ENCODE peak calls at places on chromosome 4, in nine cellular contexts. One of them, this sample, is unnamed.

GRCh38 chr4:1246111-1246881 is 2.6 kb downstream of the CTBP1 start:
- DNase-seq in HEK293T: no peak
- DNase-seq in NCI-H1105 treated with DMSO at 0.1 percent for 48 hours: no peak
- DNase-seq in GM06990: peak
- DNase-seq in stimulated activated CD8-positive, alpha-beta memory T cell treated with anti-CD3 and anti-CD28 coated beads, Interleukin-4, amount 100 ng/mL, for 4 hours: no peak
- DNase-seq in natural killer cell: peak
- DNase-seq in AG20443: peak
- DNase-seq in GM20000: peak
- DNase-seq in activated T-cell treated with anti-CD3 and anti-CD28 coated beads, Interleukin-2, amount 50 U/mL, for 72 hours: peak
- DNase-seq in this sample: no peak

GRCh38 chr4:139576219-139576618 is 20.2 kb upstream of the SETD7 start:
- DNase-seq in activated T-cell treated with anti-CD3 and anti-CD28 coated beads, Interleukin-2, amount 50 U/mL, for 72 hours: no peak
- DNase-seq in GM06990: no peak
- DNase-seq in HEK293T: no peak
- DNase-seq in stimulated activated CD8-positive, alpha-beta memory T cell treated with anti-CD3 and anti-CD28 coated beads, Interleukin-4, amount 100 ng/mL, for 4 hours: no peak
- DNase-seq in natural killer cell: no peak
- DNase-seq in AG20443: no peak
- DNase-seq in GM20000: no peak
- DNase-seq in NCI-H1105 treated with DMSO at 0.1 percent for 48 hours: no peak
- DNase-seq in this sample: no peak

GRCh38 chr4:153238146-153238919 is 34.1 kb downstream of the TRIM2 start:
- DNase-seq in NCI-H1105 treated with DMSO at 0.1 percent for 48 hours: no peak
- DNase-seq in HEK293T: no peak
- DNase-seq in activated T-cell treated with anti-CD3 and anti-CD28 coated beads, Interleukin-2, amount 50 U/mL, for 72 hours: no peak
- DNase-seq in GM20000: no peak
- DNase-seq in GM06990: no peak
- DNase-seq in stimulated activated CD8-positive, alpha-beta memory T cell treated with anti-CD3 and anti-CD28 coated beads, Interleukin-4, amount 100 ng/mL, for 4 hours: no peak
- DNase-seq in AG20443: no peak
- DNase-seq in natural killer cell: no peak
- DNase-seq in this sample: no peak

GRCh38 chr4:184953971-184954370 is 64.3 kb upstream of the HELT start:
- DNase-seq in HEK293T: no peak
- DNase-seq in GM20000: no peak
- DNase-seq in NCI-H1105 treated with DMSO at 0.1 percent for 48 hours: no peak
- DNase-seq in stimulated activated CD8-positive, alpha-beta memory T cell treated with anti-CD3 and anti-CD28 coated beads, Interleukin-4, amount 100 ng/mL, for 4 hours: no peak
- DNase-seq in GM06990: no peak
- DNase-seq in AG20443: no peak
- DNase-seq in natural killer cell: no peak
- DNase-seq in activated T-cell treated with anti-CD3 and anti-CD28 coated beads, Interleukin-2, amount 50 U/mL, for 72 hours: no peak
- DNase-seq in this sample: no peak

GRCh38 chr4:52038109-52038912 is at the start of gene SGCB:
- DNase-seq in HEK293T: peak
- DNase-seq in activated T-cell treated with anti-CD3 and anti-CD28 coated beads, Interleukin-2, amount 50 U/mL, for 72 hours: peak
- DNase-seq in AG20443: peak
- DNase-seq in stimulated activated CD8-positive, alpha-beta memory T cell treated with anti-CD3 and anti-CD28 coated beads, Interleukin-4, amount 100 ng/mL, for 4 hours: peak
- DNase-seq in natural killer cell: no peak
- DNase-seq in NCI-H1105 treated with DMSO at 0.1 percent for 48 hours: peak
- DNase-seq in GM20000: peak
- DNase-seq in GM06990: peak
- DNase-seq in this sample: peak

GRCh38 chr4:145044341-145044740 is 53.7 kb downstream of the ANAPC10 start:
- DNase-seq in natural killer cell: no peak
- DNase-seq in GM06990: no peak
- DNase-seq in AG20443: peak
- DNase-seq in stimulated activated CD8-positive, alpha-beta memory T cell treated with anti-CD3 and anti-CD28 coated beads, Interleukin-4, amount 100 ng/mL, for 4 hours: no peak
- DNase-seq in GM20000: no peak
- DNase-seq in NCI-H1105 treated with DMSO at 0.1 percent for 48 hours: no peak
- DNase-seq in HEK293T: no peak
- DNase-seq in activated T-cell treated with anti-CD3 and anti-CD28 coated beads, Interleukin-2, amount 50 U/mL, for 72 hours: no peak
- DNase-seq in this sample: no peak

GRCh38 chr4:175871774-175872405 is 59.8 kb upstream of the GPM6A start:
- DNase-seq in natural killer cell: no peak
- DNase-seq in AG20443: no peak
- DNase-seq in HEK293T: no peak
- DNase-seq in stimulated activated CD8-positive, alpha-beta memory T cell treated with anti-CD3 and anti-CD28 coated beads, Interleukin-4, amount 100 ng/mL, for 4 hours: no peak
- DNase-seq in GM06990: no peak
- DNase-seq in activated T-cell treated with anti-CD3 and anti-CD28 coated beads, Interleukin-2, amount 50 U/mL, for 72 hours: no peak
- DNase-seq in NCI-H1105 treated with DMSO at 0.1 percent for 48 hours: no peak
- DNase-seq in GM20000: no peak
- DNase-seq in this sample: no peak

GRCh38 chr4:102578819-102579218 is 77.7 kb downstream of the NFKB1 start:
- DNase-seq in GM06990: no peak
- DNase-seq in HEK293T: no peak
- DNase-seq in NCI-H1105 treated with DMSO at 0.1 percent for 48 hours: no peak
- DNase-seq in AG20443: no peak
- DNase-seq in natural killer cell: no peak
- DNase-seq in activated T-cell treated with anti-CD3 and anti-CD28 coated beads, Interleukin-2, amount 50 U/mL, for 72 hours: no peak
- DNase-seq in stimulated activated CD8-positive, alpha-beta memory T cell treated with anti-CD3 and anti-CD28 coated beads, Interleukin-4, amount 100 ng/mL, for 4 hours: no peak
- DNase-seq in GM20000: no peak
- DNase-seq in this sample: no peak

GRCh38 chr4:111433436-111433835 is 711.8 kb upstream of the FAM241A start:
- DNase-seq in GM06990: no peak
- DNase-seq in natural killer cell: no peak
- DNase-seq in activated T-cell treated with anti-CD3 and anti-CD28 coated beads, Interleukin-2, amount 50 U/mL, for 72 hours: no peak
- DNase-seq in HEK293T: no peak
- DNase-seq in AG20443: no peak
- DNase-seq in stimulated activated CD8-positive, alpha-beta memory T cell treated with anti-CD3 and anti-CD28 coated beads, Interleukin-4, amount 100 ng/mL, for 4 hours: no peak
- DNase-seq in GM20000: no peak
- DNase-seq in NCI-H1105 treated with DMSO at 0.1 percent for 48 hours: no peak
- DNase-seq in this sample: no peak

This sample was measured in CD4-positive, alpha-beta T cell.